ENCODE peak calls at places on chromosomes 5 and 9, in five cellular contexts. Y, D, T, O and E are unnamed samples.

GRCh38 chr5:31678180-31678579 is 39.2 kb downstream of the PDZD2 start:
- DNase-seq in Y (no peak), D (no peak), T (no peak), O (no peak), E (no peak)

GRCh38 chr5:53037141-53037859 is 48.1 kb downstream of the ITGA2 start:
- DNase-seq in Y (no peak), D (peak; percentile 84), T (no peak), O (peak; percentile 53), E (no peak)

GRCh38 chr9:34493972-34494535 is 28.7 kb downstream of the ENHO start:
- DNase-seq in Y (peak; percentile 40), D (peak; percentile 42), T (no peak), O (peak; percentile 30), E (peak; percentile 68)

GRCh38 chr9:117927354-117927753 is 223.2 kb downstream of the TLR4 start:
- DNase-seq in Y (no peak), D (no peak), T (no peak), O (no peak), E (no peak)

GRCh38 chr9:35510745-35511428 is 21.0 kb downstream of the RUSC2 start:
- DNase-seq in Y (peak; percentile 61), D (peak; percentile 98), T (no peak), O (peak; percentile 31), E (peak; percentile 93)

GRCh38 chr9:77846957-77847574 is 184.5 kb downstream of the GNAQ start:
- DNase-seq in Y (no peak), D (peak; percentile 70), T (no peak), O (peak; percentile 9), E (peak; percentile 66)

GRCh38 chr9:111963995-111964394 is 67.4 kb downstream of the UGCG start:
- DNase-seq in Y (no peak), D (no peak), T (no peak), O (no peak), E (no peak)

GRCh38 chr5:43073597-43074546 is 33.8 kb upstream of the ANXA2R start:
- DNase-seq in Y (no peak), D (no peak), T (peak; percentile 55), O (peak; percentile 51), E (no peak)